ENCODE peak calls at places on chromosome 22, in four cellular contexts. I is effector memory CD4-positive, alpha-beta T cell; N is pancreas; B is Peyer's patch. U is an unnamed sample. For H3K4me1 and H3K27me3, the result is how much of the 10 kb centered on the place peaks cover.

GRCh38 chr22:50625568-50626313 is 2.2 kb downstream of the ARSA start:
- DNase-seq in I (no peak), N (no peak), B (no peak), U (peak)

GRCh38 chr22:24380220-24381218 is 46.9 kb upstream of the ADORA2A start:
- DNase-seq in I (no peak), N (no peak), B (no peak), U (no peak)

GRCh38 chr22:28381427-28382167 is 298.0 kb downstream of the TTC28 start:
- DNase-seq in I (no peak), N (no peak), B (no peak), U (no peak)

GRCh38 chr22:27554106-27554814 is 247.3 kb downstream of the MN1 start:
- DNase-seq in I (no peak), N (no peak), B (peak), U (no peak)

GRCh38 chr22:46748948-46749681 is 11.1 kb upstream of the CERK start:
- DNase-seq in I (peak), N (no peak), B (peak), U (peak)

GRCh38 chr22:46139895-46140350 is 10.4 kb upstream of the PPARA start:
- DNase-seq in I (no peak), N (peak), B (no peak), U (no peak)

GRCh38 chr22:46125816-46126770 is 24.2 kb upstream of the PPARA start:
- DNase-seq in I (no peak), N (no peak), B (peak), U (no peak)

GRCh38 chr22:30881361-30882180 is 87.0 kb downstream of the MORC2 start:
- DNase-seq in I (no peak), N (no peak), B (no peak), U (peak)

GRCh38 chr22:45094826-45095225 is 68.9 kb upstream of the NUP50 start:
- DNase-seq in I (no peak), N (no peak), B (no peak), U (no peak)

GRCh38 chr22:50403701-50404101 is 60.6 kb downstream of the PPP6R2 start:
- DNase-seq in I (no peak), N (peak), B (peak), U (peak)

GRCh38 chr22:50190182-50190951 is 4.7 kb downstream of the TRABD start:
- DNase-seq in I (peak), N (peak), B (peak), U (peak)

GRCh38 chr22:32541481-32541880 is 66.9 kb downstream of the FBXO7 start:
- DNase-seq in I (no peak), N (no peak), B (peak), U (no peak)

GRCh38 chr22:45503816-45504702 is 1.4 kb downstream of the FBLN1 start:
- DNase-seq in I (no peak), N (no peak), B (no peak), U (no peak)

GRCh38 chr22:46074771-46075551 is 75.4 kb upstream of the PPARA start:
- DNase-seq in I (no peak), N (no peak), B (peak), U (peak)

GRCh38 chr22:38181453-38182200 is at the start of gene PLA2G6:
- DNase-seq in I (peak), N (peak), B (peak), U (peak)
- H3K4me1 ChIP-seq in I (under half), N (under half), B (under half), U (under half)

GRCh38 chr22:23243006-23243573 is 62.8 kb downstream of the BCR start:
- DNase-seq in I (peak), N (no peak), B (no peak), U (no peak)

GRCh38 chr22:23244690-23245044 is 64.4 kb downstream of the BCR start:
- DNase-seq in I (no peak), N (no peak), B (no peak), U (no peak)

GRCh38 chr22:23242473-23243001 is 62.2 kb downstream of the BCR start:
- DNase-seq in I (no peak), N (no peak), B (no peak), U (no peak)

GRCh38 chr22:23245045-23245798 is 64.9 kb downstream of the BCR start:
- DNase-seq in I (no peak), N (no peak), B (peak), U (no peak)

DNA sequence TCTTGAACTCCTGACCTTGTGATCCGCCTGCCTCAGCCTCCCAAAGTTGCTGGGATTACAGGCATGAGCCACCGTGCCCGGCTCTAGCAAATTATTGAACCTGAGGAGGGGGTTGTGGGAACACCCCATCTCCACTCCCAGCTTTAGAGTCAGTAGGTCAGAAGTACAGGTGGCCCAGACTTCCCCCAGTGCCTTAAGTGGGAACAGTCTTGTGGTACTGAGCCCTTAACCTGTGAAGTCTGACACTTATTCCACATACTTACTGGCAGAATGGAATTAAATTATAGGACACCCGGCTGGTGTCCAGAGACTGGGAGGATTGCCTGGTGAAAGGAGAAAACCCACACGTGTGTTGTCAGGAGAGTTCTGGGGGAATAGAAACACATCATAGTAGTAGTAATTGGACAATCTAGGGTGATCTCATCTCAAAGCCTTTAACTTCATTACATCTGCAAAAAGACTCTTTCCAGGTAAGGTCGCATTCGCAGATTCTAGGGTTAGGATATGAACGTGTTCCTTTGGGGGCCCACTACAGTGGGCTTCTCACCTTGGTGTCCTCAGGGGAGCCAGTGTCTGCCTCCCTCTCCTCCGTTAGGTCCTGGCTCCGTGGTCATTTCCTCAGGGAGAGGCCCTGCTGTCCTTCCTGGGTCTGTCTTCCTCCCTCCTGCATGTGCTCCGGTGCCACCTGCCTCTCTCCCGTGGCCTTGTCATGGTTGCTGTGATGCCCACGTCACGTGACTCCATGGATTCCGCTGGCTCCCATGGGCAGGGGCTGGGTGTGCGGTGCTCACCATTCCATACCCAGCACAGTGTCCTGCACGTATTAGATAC is 63.8 kb downstream of the BCR start:
- DNase-seq in I (no peak), N (no peak), B (no peak), U (no peak)
- H3K27ac ChIP-seq in I (peak), N (no peak), B (no peak), U (no peak)

DNA sequence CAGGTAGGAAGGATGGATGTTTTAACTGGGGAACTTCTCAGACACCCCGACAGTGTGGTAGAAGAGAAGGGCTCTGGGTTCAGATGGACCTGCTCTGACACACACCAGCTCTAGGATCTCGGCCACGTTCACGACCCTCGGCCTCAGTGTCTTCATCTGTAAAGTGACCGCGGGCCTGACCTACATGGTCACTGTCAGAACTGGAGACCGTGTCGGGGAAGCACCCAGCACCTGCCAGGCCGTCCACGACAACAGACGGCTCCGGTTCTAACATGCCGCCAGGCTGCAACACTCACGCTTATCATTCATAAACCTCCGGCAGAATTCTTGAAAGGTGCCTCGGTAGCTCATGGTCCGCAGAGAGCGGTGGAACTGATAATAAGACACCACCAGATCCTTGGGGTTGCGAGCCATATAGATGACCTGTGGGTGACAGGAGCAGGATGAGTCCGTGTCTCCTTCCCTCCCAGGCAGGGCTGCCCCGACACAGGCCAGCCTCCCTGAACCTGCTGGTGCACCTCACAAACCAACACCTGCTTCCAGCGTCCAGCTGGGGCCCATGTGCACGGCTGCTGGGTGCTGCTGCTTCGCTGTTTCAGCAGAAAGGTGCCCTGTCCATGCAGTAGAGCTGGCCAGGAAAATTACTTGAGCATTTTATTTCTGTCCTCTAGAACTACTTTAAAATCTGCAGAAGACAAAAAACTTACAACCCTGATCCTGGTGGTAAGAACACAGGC is 23.6 kb downstream of the SULT4A1 start:
- DNase-seq in I (no peak), N (no peak), B (no peak), U (no peak)
- H3K27me3 ChIP-seq in I (under half), N (under half), B (under half), U (under half)

GRCh38 chr22:19893363-19893762 is 38.7 kb upstream of the GNB1L start:
- DNase-seq in I (no peak), N (no peak), B (no peak), U (no peak)

GRCh38 chr22:19891350-19892248 is 36.9 kb upstream of the GNB1L start:
- DNase-seq in I (peak), N (no peak), B (peak), U (no peak)

GRCh38 chr22:19892249-19892879 is 37.7 kb upstream of the GNB1L start:
- DNase-seq in I (peak), N (no peak), B (no peak), U (no peak)

GRCh38 chr22:19890502-19891349 is 36.1 kb upstream of the GNB1L start:
- DNase-seq in I (no peak), N (no peak), B (no peak), U (no peak)

GRCh38 chr22:19892925-19893324 is 38.3 kb upstream of the GNB1L start:
- DNase-seq in I (no peak), N (no peak), B (no peak), U (no peak)
- H3K4me1 ChIP-seq in I (under half), N (under half), B (under half), U (under half)

GRCh38 chr22:37318255-37319109 is 36.2 kb downstream of the CYTH4 start:
- DNase-seq in I (no peak), N (no peak), B (no peak), U (no peak)

GRCh38 chr22:37319469-37319868 is 37.2 kb downstream of the CYTH4 start:
- DNase-seq in I (no peak), N (no peak), B (no peak), U (no peak)

GRCh38 chr22:37317698-37318210 is 35.4 kb downstream of the CYTH4 start:
- DNase-seq in I (no peak), N (no peak), B (no peak), U (no peak)

GRCh38 chr22:37321288-37321687 is 39.0 kb downstream of the CYTH4 start:
- DNase-seq in I (no peak), N (no peak), B (no peak), U (no peak)

DNA sequence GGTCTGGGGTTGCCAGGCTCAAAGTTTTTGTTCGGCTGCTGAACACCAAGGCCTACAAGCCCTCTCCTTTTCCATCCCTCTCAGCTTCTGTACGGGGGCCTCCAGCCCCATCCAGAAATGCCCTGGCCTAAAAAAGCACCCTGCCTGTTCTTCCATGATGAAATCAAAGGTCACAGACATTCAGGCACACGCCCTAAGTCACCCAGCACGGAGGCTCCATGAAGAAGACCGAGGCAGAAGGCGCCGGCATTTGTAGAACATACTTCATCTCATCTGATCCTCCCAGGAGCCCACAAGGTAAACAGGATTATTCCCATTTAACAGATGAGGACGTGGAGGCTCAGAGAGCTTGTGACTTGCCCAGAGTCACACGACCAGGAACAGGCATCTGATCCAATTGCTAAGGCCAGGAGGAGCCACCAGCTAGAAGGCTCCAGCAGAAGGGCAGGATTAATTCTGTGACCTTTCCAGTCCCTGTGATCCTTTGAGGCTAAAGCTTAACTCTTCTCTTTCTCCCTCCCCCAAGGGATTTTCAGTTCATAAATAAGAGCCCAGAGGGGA is 38.5 kb downstream of the CYTH4 start:
- DNase-seq in I (no peak), N (no peak), B (no peak), U (no peak)
- H3K27ac ChIP-seq in I (no peak), N (no peak), B (no peak), U (no peak)

U was measured in upper lobe of right lung.